ENCODE peak calls at places on chromosomes 3 and 15, in six cellular contexts. T, F, J, L, Y and B are unnamed samples. For H3K27me3, the result is how much of the 10 kb centered on the place peaks cover.

GRCh38 chr15:25176991-25177954 is 222.5 kb downstream of the SNRPN start:
- DNase-seq in T (no peak), F (no peak), J (no peak), L (no peak), Y (no peak), B (no peak)

GRCh38 chr15:69074011-69074842 is 59.7 kb downstream of the NOX5 start:
- DNase-seq in T (no peak), F (peak), J (no peak), L (no peak), Y (peak), B (no peak)

GRCh38 chr3:80559701-80560100 is 791.9 kb upstream of the ROBO1 start:
- DNase-seq in T (no peak), F (no peak), J (no peak), L (no peak), Y (no peak), B (no peak)

GRCh38 chr15:77031376-77032050 is 36.6 kb downstream of the PSTPIP1 start:
- DNase-seq in T (no peak), F (peak), J (no peak), L (no peak), Y (no peak), B (no peak)

GRCh38 chr15:35151782-35152181 is 66.7 kb upstream of the NANOGP8 start:
- DNase-seq in T (no peak), F (no peak), J (no peak), L (no peak), Y (no peak), B (no peak)

GRCh38 chr3:155519081-155519480 is 225.6 kb upstream of the STRIT1 start:
- DNase-seq in T (no peak), F (no peak), J (no peak), L (no peak), Y (no peak), B (no peak)

GRCh38 chr3:101036213-101036618 is 43.0 kb upstream of the ABI3BP start:
- DNase-seq in T (no peak), F (peak), J (no peak), L (peak), Y (no peak), B (peak)

GRCh38 chr3:80190051-80190450 is 422.3 kb upstream of the ROBO1 start:
- DNase-seq in T (no peak), F (no peak), J (no peak), L (no peak), Y (no peak), B (peak)

GRCh38 chr3:100910986-100911385 is 82.2 kb downstream of the ABI3BP start:
- DNase-seq in T (no peak), F (no peak), J (no peak), L (no peak), Y (no peak), B (no peak)

GRCh38 chr15:38626443-38627050 is 61.9 kb upstream of the RASGRP1 start:
- DNase-seq in T (no peak), F (no peak), J (no peak), L (no peak), Y (no peak), B (no peak)

GRCh38 chr3:62051506-62051905 is 321.8 kb downstream of the FEZF2 start:
- DNase-seq in T (no peak), F (peak), J (no peak), L (no peak), Y (no peak), B (no peak)

GRCh38 chr15:93382196-93382820 is 293.3 kb upstream of the RGMA start:
- DNase-seq in T (no peak), F (peak), J (no peak), L (no peak), Y (no peak), B (no peak)

GRCh38 chr3:9553021-9553948 is at the start of gene LHFPL4:
- DNase-seq in T (no peak), F (no peak), J (no peak), L (no peak), Y (no peak), B (no peak)

GRCh38 chr15:75349851-75350588 is 3.2 kb downstream of the NEIL1 start:
- DNase-seq in T (no peak), F (no peak), J (peak), L (no peak), Y (peak), B (no peak)

GRCh38 chr3:120143676-120144075 is 49.4 kb upstream of the GSK3B start:
- DNase-seq in T (no peak), F (no peak), J (no peak), L (no peak), Y (no peak), B (no peak)

GRCh38 chr3:176767385-176767784 is 429.9 kb downstream of the TBL1XR1 start:
- DNase-seq in T (no peak), F (peak), J (no peak), L (peak), Y (no peak), B (peak)

GRCh38 chr3:185325946-185326791 is 36.8 kb upstream of the MAP3K13 start:
- DNase-seq in T (no peak), F (no peak), J (no peak), L (no peak), Y (no peak), B (no peak)

GRCh38 chr3:5226783-5227182 is 39.3 kb downstream of the EDEM1 start:
- DNase-seq in T (no peak), F (no peak), J (no peak), L (no peak), Y (no peak), B (no peak)

GRCh38 chr3:70360985-70361384 is 48.5 kb upstream of the MDFIC2 start:
- DNase-seq in T (no peak), F (no peak), J (no peak), L (no peak), Y (no peak), B (peak)

GRCh38 chr3:9692416-9692815 is 11.2 kb upstream of the CPNE9 start:
- DNase-seq in T (no peak), F (no peak), J (no peak), L (no peak), Y (no peak), B (no peak)

GRCh38 chr15:77282333-77282732 is 137.6 kb downstream of the PEAK1 start:
- DNase-seq in T (no peak), F (no peak), J (no peak), L (peak), Y (no peak), B (no peak)

GRCh38 chr15:74502301-74502700 is 38.7 kb upstream of the ARID3B start:
- DNase-seq in T (no peak), F (no peak), J (no peak), L (no peak), Y (no peak), B (no peak)

GRCh38 chr3:32184187-32184730 is 54.2 kb upstream of the CMTM8 start:
- DNase-seq in T (no peak), F (no peak), J (no peak), L (no peak), Y (no peak), B (no peak)

GRCh38 chr3:126464093-126464492 is 11.6 kb downstream of the ZXDC start:
- DNase-seq in T (no peak), F (no peak), J (no peak), L (no peak), Y (no peak), B (no peak)

GRCh38 chr3:154235330-154235729 is 89.0 kb downstream of the DHX36 start:
- DNase-seq in T (no peak), F (no peak), J (no peak), L (no peak), Y (no peak), B (peak)

GRCh38 chr3:183328164-183328563 is 75.1 kb downstream of the B3GNT5 start:
- DNase-seq in T (no peak), F (no peak), J (no peak), L (no peak), Y (no peak), B (no peak)

GRCh38 chr3:177816667-177817208 is 619.5 kb upstream of the TBL1XR1 start:
- DNase-seq in T (no peak), F (no peak), J (no peak), L (no peak), Y (no peak), B (peak)

GRCh38 chr3:129665024-129665768 is 58.7 kb upstream of the PLXND1 start:
- DNase-seq in T (no peak), F (no peak), J (no peak), L (no peak), Y (no peak), B (peak)

GRCh38 chr15:98403569-98403968 is 244.8 kb upstream of the IGF1R start:
- DNase-seq in T (no peak), F (no peak), J (no peak), L (no peak), Y (no peak), B (no peak)

GRCh38 chr3:48428863-48429415 is 947 bp downstream of the PLXNB1 start:
- DNase-seq in T (no peak), F (peak), J (no peak), L (no peak), Y (peak), B (no peak)

GRCh38 chr3:125154800-125155269 is 57.7 kb downstream of the SLC12A8 start:
- DNase-seq in T (no peak), F (no peak), J (no peak), L (no peak), Y (no peak), B (no peak)

GRCh38 chr3:37308247-37308646 is 133.9 kb upstream of the LRRFIP2 start:
- DNase-seq in T (no peak), F (no peak), J (no peak), L (no peak), Y (no peak), B (no peak)

GRCh38 chr15:26615188-26615926 is 157.5 kb downstream of the GABRB3 start:
- DNase-seq in T (no peak), F (no peak), J (no peak), L (no peak), Y (no peak), B (no peak)

GRCh38 chr15:75721923-75722870 is 9.5 kb upstream of the CSPG4 start:
- DNase-seq in T (no peak), F (no peak), J (no peak), L (no peak), Y (no peak), B (no peak)

GRCh38 chr3:16618721-16619120 is 13.5 kb upstream of the DAZL start:
- DNase-seq in T (no peak), F (no peak), J (no peak), L (no peak), Y (no peak), B (no peak)

GRCh38 chr15:59388670-59389069 is 16.0 kb upstream of the MYO1E start:
- DNase-seq in T (no peak), F (no peak), J (no peak), L (no peak), Y (no peak), B (peak)

GRCh38 chr3:67593761-67594234 is 60.6 kb downstream of the SUCLG2 start:
- DNase-seq in T (no peak), F (no peak), J (no peak), L (no peak), Y (no peak), B (no peak)

GRCh38 chr3:30549600-30549999 is 56.8 kb upstream of the TGFBR2 start:
- DNase-seq in T (no peak), F (no peak), J (no peak), L (no peak), Y (no peak), B (no peak)

GRCh38 chr15:84033793-84034553 is 201.6 kb upstream of the GOLGA6L4 start:
- DNase-seq in T (no peak), F (no peak), J (no peak), L (no peak), Y (no peak), B (no peak)

DNA sequence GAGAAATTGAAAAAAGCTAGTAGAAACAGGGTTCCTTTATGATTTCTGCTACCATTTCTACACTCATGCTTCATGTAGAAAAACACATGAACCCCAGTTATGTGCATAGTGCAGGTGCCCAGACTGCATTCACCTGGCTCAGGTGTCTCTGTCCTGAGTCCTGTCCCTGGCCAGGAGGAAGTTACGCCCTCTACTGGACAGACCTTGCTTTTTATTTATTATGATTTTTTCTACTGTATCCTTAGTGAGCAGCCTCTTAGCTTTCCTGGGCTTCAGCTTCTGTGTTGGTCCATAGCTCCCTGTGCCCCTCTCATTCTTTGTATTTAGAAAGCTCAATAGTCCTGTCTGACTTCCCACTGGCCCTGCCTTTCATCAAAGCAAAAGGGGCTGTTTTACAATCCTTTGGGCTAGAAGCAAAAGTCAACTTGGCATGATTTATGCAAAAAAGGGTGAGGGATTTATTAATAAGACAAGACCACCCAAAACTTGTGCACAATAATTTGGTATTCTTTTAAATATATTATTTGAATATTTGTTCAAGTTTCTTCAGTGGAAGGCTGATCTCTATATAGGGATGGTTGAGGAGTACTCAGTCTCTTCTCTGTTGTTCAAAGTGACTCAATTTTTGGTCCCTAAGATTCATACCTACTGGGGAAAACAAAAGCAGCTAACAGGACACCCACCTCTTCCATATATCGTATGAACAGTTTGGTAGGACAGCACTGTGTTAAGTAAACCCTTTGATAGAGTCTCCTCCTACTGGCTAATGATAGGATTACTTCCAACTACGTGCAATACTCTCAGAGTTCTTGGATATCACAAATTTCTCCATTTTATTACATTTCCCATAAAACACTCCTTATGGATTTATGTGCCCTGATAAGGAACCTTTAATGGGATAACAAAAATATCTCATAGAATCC is 200.5 kb upstream of the GOLGA6L4 start:
- DNase-seq in T (no peak), F (peak), J (no peak), L (peak), Y (no peak), B (peak)
- TF ChIP-seq CTCF in T (peak), F (peak), J (no peak), L (peak), Y (peak), B (peak)

GRCh38 chr15:89749526-89749925 is 1.5 kb downstream of the MESP1 start:
- DNase-seq in T (no peak), F (no peak), J (no peak), L (no peak), Y (no peak), B (no peak)

GRCh38 chr15:89753855-89754254 is 2.8 kb upstream of the MESP1 start:
- DNase-seq in T (no peak), F (no peak), J (no peak), L (no peak), Y (no peak), B (no peak)

GRCh38 chr15:89750560-89751542 is at the start of gene MESP1:
- DNase-seq in T (peak), F (peak), J (peak), L (peak), Y (peak), B (peak)

GRCh38 chr15:89749951-89750559 is 994 bp downstream of the MESP1 start:
- DNase-seq in T (no peak), F (no peak), J (no peak), L (no peak), Y (peak), B (no peak)

DNA sequence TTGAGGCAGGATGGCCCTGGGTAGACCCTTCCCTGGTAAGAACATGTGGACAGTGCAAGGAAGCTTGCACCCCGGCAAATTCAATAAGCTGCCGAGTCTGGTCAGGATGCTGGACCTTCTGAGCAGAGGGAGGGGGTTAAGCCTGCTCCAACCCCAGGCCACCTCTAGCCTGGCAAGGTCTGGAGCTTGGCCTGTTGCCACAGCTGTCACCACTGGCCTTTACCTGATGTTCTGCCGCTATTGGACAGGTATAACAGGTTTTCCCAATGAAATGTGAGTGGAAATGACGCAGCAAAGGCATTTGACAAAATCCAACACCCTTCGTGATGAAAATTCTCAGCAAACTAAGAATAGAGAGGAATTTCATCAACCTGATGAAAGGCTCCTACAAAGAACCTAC is 699 bp upstream of the MESP1 start:
- DNase-seq in T (no peak), F (peak), J (no peak), L (no peak), Y (peak), B (no peak)
- H3K27me3 ChIP-seq in T (under half), F (under half), J (under half), L (under half), Y (under half), B (under half)

GRCh38 chr3:13115991-13116390 is 42.8 kb upstream of the IQSEC1 start:
- DNase-seq in T (no peak), F (no peak), J (no peak), L (no peak), Y (no peak), B (no peak)
- TF ChIP-seq CTCF in T (no peak), F (no peak), J (no peak), L (no peak), Y (no peak), B (no peak)

GRCh38 chr3:23263796-23264195 is 60.7 kb downstream of the UBE2E2 start:
- DNase-seq in T (no peak), F (no peak), J (no peak), L (no peak), Y (no peak), B (no peak)
- H3K27me3 ChIP-seq in T (under half), F (under half), J (under half), L (under half), Y (under half), B (under half)

GRCh38 chr3:151067158-151067557 is 18.3 kb upstream of the MED12L start:
- DNase-seq in T (no peak), F (no peak), J (no peak), L (no peak), Y (no peak), B (no peak)
- TF ChIP-seq CTCF in T (no peak), F (no peak), J (no peak), L (no peak), Y (no peak), B (no peak)

GRCh38 chr15:65540314-65540713 is 10.1 kb downstream of the HACD3 start:
- DNase-seq in T (no peak), F (no peak), J (no peak), L (no peak), Y (no peak), B (no peak)
- H3K27me3 ChIP-seq in T (under half), F (under half), J (under half), L (under half), Y (under half), B (under half)

GRCh38 chr15:67736810-67737209 is 88.5 kb upstream of the SKOR1 start:
- DNase-seq in T (no peak), F (no peak), J (no peak), L (no peak), Y (no peak), B (peak)
- TF ChIP-seq CTCF in T (no peak), F (no peak), J (no peak), L (no peak), Y (no peak), B (no peak)

DNA sequence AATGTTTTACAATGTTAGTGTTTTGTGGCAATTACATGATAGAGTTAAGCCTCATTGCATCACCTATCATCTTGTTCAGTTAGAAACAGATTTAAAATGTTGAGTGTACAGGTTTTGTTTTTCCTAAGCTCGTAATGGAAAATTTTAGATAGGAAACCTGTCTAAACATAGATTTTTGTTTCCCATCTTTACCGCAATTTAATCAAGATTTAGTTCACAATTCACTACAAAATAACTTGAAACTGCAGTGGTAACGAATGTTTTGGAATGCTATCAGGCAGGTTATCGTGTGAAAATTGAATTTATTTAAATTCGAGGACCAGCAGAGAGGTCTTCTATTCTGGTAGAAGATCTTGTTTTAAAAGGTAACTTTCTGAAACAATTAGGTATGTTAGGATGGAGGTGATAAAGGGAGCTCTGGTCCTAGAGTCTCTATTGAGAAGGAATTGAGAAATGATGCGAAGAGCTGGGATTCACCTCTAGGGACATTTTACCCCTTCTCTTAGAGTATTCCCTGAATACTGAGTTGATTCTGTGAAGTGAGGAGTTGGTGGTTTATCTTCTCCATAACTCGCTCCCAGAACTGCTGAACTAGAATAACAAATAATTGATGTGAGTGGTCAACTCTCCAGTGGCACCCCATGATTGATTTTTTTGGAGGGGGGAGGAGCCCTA is 1.4 kb downstream of the DOCK3 start:
- DNase-seq in T (no peak), F (no peak), J (no peak), L (no peak), Y (no peak), B (no peak)
- H3K27me3 ChIP-seq in T (under half), F (under half), J (under half), L (under half), Y (under half), B (under half)

GRCh38 chr3:12706504-12707253 is 42.8 kb upstream of the RAF1 start:
- DNase-seq in T (no peak), F (peak), J (peak), L (no peak), Y (peak), B (no peak)
- TF ChIP-seq CTCF in T (peak), F (peak), J (peak), L (peak), Y (no peak), B (peak)

GRCh38 chr15:64776402-64776786 is 1.0 kb upstream of the RBPMS2 start:
- DNase-seq in T (no peak), F (no peak), J (no peak), L (no peak), Y (peak), B (no peak)
- H3K27me3 ChIP-seq in T (under half), F (under half), J (under half), L (under half), Y (under half), B (under half)